ENCODE peak calls at places on chromosomes 16 and 17, in four cellular contexts. B is SK-MEL-5, C is mucosa of descending colon, T is HCT116. V is an unnamed sample.

GRCh38 chr16:67542464-67542863 is 13.8 kb downstream of the RIPOR1 start:
- DNase-seq in C (no peak), T (peak), B (peak), V (no peak)

GRCh38 chr17:15490634-15491261 is 23.3 kb upstream of the CDRT4 start:
- DNase-seq in C (peak), T (peak), B (peak), V (peak)

GRCh38 chr16:83393196-83393981 is 414.4 kb upstream of the HSBP1 start:
- DNase-seq in B (peak), C (no peak), T (no peak), V (no peak)

GRCh38 chr17:2852729-2853110 is 56.5 kb downstream of the RAP1GAP2 start:
- DNase-seq in T (no peak), C (peak), B (no peak), V (peak)

GRCh38 chr17:76682306-76682705 is 28.5 kb downstream of the MXRA7 start:
- DNase-seq in C (peak), T (no peak), B (no peak), V (peak)

GRCh38 chr17:39208893-39209292 is 8.8 kb downstream of the RPL19 start:
- DNase-seq in B (no peak), T (no peak), C (peak), V (no peak)

GRCh38 chr16:86283944-86284343 is 226.4 kb upstream of the FOXF1 start:
- DNase-seq in C (no peak), T (no peak), B (no peak), V (no peak)

GRCh38 chr17:30954046-30954805 is 16.6 kb upstream of the RNF135 start:
- DNase-seq in T (no peak), C (no peak), B (no peak), V (peak)

GRCh38 chr16:31071861-31072260 is 2.2 kb downstream of the ZNF668 start:
- DNase-seq in B (peak), C (no peak), T (no peak), V (no peak)

GRCh38 chr17:19876524-19877161 is 8.9 kb upstream of the ULK2 start:
- DNase-seq in T (no peak), B (no peak), C (peak), V (peak)

GRCh38 chr16:55102077-55102476 is 171.4 kb downstream of the IRX5 start:
- DNase-seq in C (no peak), B (no peak), T (no peak), V (no peak)

GRCh38 chr16:49193596-49193995 is 88.0 kb downstream of the CBLN1 start:
- DNase-seq in C (no peak), T (no peak), B (no peak), V (no peak)

GRCh38 chr17:7478276-7479138 is 924 bp downstream of the ZBTB4 start:
- DNase-seq in B (peak), T (no peak), C (peak), V (peak)

GRCh38 chr16:72862090-72862489 is 185.8 kb downstream of the ZFHX3 start:
- DNase-seq in T (no peak), C (no peak), B (no peak), V (no peak)

GRCh38 chr16:81645925-81646324 is 133.2 kb upstream of the PLCG2 start:
- DNase-seq in B (no peak), T (no peak), C (no peak), V (no peak)

GRCh38 chr17:58280480-58281217 is at the start of gene MPO:
- DNase-seq in T (no peak), B (no peak), C (no peak), V (no peak)

GRCh38 chr16:9054460-9054859 is 37.0 kb upstream of the HAPSTR1 start:
- DNase-seq in B (no peak), C (no peak), T (no peak), V (no peak)

GRCh38 chr17:4833941-4834501 is 881 bp downstream of the MINK1 start:
- DNase-seq in C (peak), T (no peak), B (peak), V (peak)

GRCh38 chr16:83653785-83654184 is 154.0 kb upstream of the HSBP1 start:
- DNase-seq in T (no peak), C (no peak), B (no peak), V (no peak)

GRCh38 chr17:562174-562573 is 152.5 kb downstream of the VPS53 start:
- DNase-seq in B (no peak), C (no peak), T (no peak), V (no peak)

GRCh38 chr16:74275031-74275636 is 21.5 kb upstream of the PSMD7 start:
- DNase-seq in T (peak), C (no peak), B (peak), V (no peak)

GRCh38 chr16:63976345-63976744 is 1145.5 kb downstream of the CDH11 start:
- DNase-seq in B (no peak), C (no peak), T (no peak), V (no peak)

GRCh38 chr17:39671651-39672521 is 3.6 kb downstream of the PNMT start:
- DNase-seq in C (peak), T (peak), B (peak), V (peak)

GRCh38 chr17:50521517-50521916 is 11.0 kb upstream of the EPN3 start:
- DNase-seq in C (no peak), T (no peak), B (no peak), V (no peak)

GRCh38 chr17:9824094-9824493 is 1.6 kb upstream of the GLP2R start:
- DNase-seq in C (no peak), B (peak), T (no peak), V (no peak)

GRCh38 chr16:2981177-2981898 is 1.1 kb upstream of the PKMYT1 start:
- DNase-seq in T (no peak), B (no peak), C (no peak), V (no peak)

GRCh38 chr17:61997649-61998048 is 67.4 kb downstream of the MED13 start:
- DNase-seq in T (no peak), B (no peak), C (no peak), V (no peak)

GRCh38 chr17:19238167-19238505 is 970 bp downstream of the EPN2 start:
- DNase-seq in C (peak), T (no peak), B (no peak), V (peak)

GRCh38 chr17:38604479-38605229 is 1.1 kb downstream of the SRCIN1 start:
- DNase-seq in C (no peak), B (peak), T (no peak), V (no peak)

GRCh38 chr16:66335704-66336329 is 30.7 kb upstream of the CDH5 start:
- DNase-seq in T (no peak), B (peak), C (no peak), V (no peak)

GRCh38 chr17:36931697-36932382 is 5.4 kb upstream of the LHX1 start:
- DNase-seq in B (no peak), T (no peak), C (no peak), V (no peak)

GRCh38 chr16:30351586-30352419 is 3.3 kb downstream of the CD2BP2 start:
- DNase-seq in C (peak), T (peak), B (no peak), V (peak)